ENCODE peak calls at places on chromosomes 2 and 18, in five cellular contexts. M, E, H, V and J are unnamed samples. For H3K4me1, the result is how much of the 10 kb centered on the place peaks cover.

GRCh38 chr2:168075446-168075845 is 171.9 kb downstream of the STK39 start:
- DNase-seq in H (no peak), E (no peak), M (no peak), V (no peak), J (no peak)

GRCh38 chr18:35038881-35039491 is 2.2 kb upstream of the MAPRE2 start:
- DNase-seq in E (no peak), V (no peak), H (no peak), M (no peak), J (no peak)

GRCh38 chr2:140791802-140792201 is 1339.0 kb downstream of the LRP1B start:
- DNase-seq in E (no peak), H (no peak), V (no peak), M (no peak), J (no peak)

GRCh38 chr2:108069515-108070310 is 83.4 kb downstream of the SLC5A7 start:
- DNase-seq in E (no peak), M (peak), H (no peak), V (no peak), J (no peak)

GRCh38 chr2:213934560-213934959 is 476.3 kb upstream of the VWC2L start:
- DNase-seq in E (no peak), V (no peak), H (no peak), M (peak), J (no peak)

GRCh38 chr2:112204411-112204810 is 50.4 kb downstream of the ZC3H8 start:
- DNase-seq in V (peak), E (no peak), H (no peak), M (peak), J (no peak)

GRCh38 chr2:99662761-99663341 is 173.0 kb upstream of the REV1 start:
- DNase-seq in E (no peak), M (no peak), V (no peak), H (no peak), J (no peak)

GRCh38 chr2:23859983-23860382 is 66.9 kb downstream of the ATAD2B start:
- DNase-seq in M (no peak), E (no peak), H (no peak), V (no peak), J (no peak)

GRCh38 chr2:110997646-110998045 is 123.1 kb upstream of the BCL2L11 start:
- DNase-seq in H (no peak), V (no peak), M (peak), E (no peak), J (no peak)

GRCh38 chr18:58046087-58046793 is 2.2 kb downstream of the NEDD4L start:
- DNase-seq in V (no peak), M (peak), H (no peak), E (no peak), J (no peak)

GRCh38 chr2:206422493-206422892 is 20.8 kb upstream of the ADAM23 start:
- DNase-seq in M (no peak), E (no peak), H (no peak), V (no peak), J (no peak)

GRCh38 chr2:160493227-160494028 is at the start of gene RBMS1:
- DNase-seq in M (peak), E (peak), V (no peak), H (peak), J (peak)

GRCh38 chr2:48189552-48190228 is 283.4 kb upstream of the FBXO11 start:
- DNase-seq in H (peak), M (no peak), V (no peak), E (no peak), J (peak)

GRCh38 chr2:152718909-152719645 is 657 bp downstream of the ARL6IP6 start:
- DNase-seq in M (peak), E (no peak), V (peak), H (peak), J (no peak)

GRCh38 chr18:68150976-68151375 is 563.9 kb downstream of the TMX3 start:
- DNase-seq in H (no peak), V (no peak), E (no peak), M (no peak), J (no peak)

GRCh38 chr2:74037379-74037860 is 52.7 kb downstream of the TET3 start:
- DNase-seq in H (no peak), V (no peak), M (no peak), E (no peak), J (no peak)

GRCh38 chr18:63016270-63016669 is 300.9 kb downstream of the PHLPP1 start:
- DNase-seq in V (peak), M (peak), E (peak), H (peak), J (no peak)

GRCh38 chr2:6915399-6915798 is 1.8 kb upstream of the RNF144A start:
- DNase-seq in H (no peak), E (no peak), M (peak), V (no peak), J (no peak)

GRCh38 chr2:157345647-157346389 is 20.2 kb upstream of the ERMN start:
- DNase-seq in M (peak), E (no peak), H (no peak), V (no peak), J (no peak)

GRCh38 chr2:46002507-46002883 is 294.7 kb upstream of the EPAS1 start:
- DNase-seq in M (no peak), H (no peak), E (no peak), V (no peak), J (peak)

GRCh38 chr2:233242231-233242917 is 9.1 kb upstream of the ATG16L1 start:
- DNase-seq in E (no peak), H (no peak), M (no peak), V (no peak), J (no peak)

GRCh38 chr18:35005963-35006577 is 35.1 kb upstream of the MAPRE2 start:
- DNase-seq in M (peak), V (peak), H (no peak), E (no peak), J (no peak)

GRCh38 chr18:48024891-48025660 is 94.6 kb upstream of the SMAD2 start:
- DNase-seq in M (no peak), V (no peak), E (no peak), H (no peak), J (no peak)

GRCh38 chr2:240249423-240250149 is 109.1 kb upstream of the OTOS start:
- DNase-seq in E (peak), V (no peak), M (no peak), H (no peak), J (peak)

GRCh38 chr2:85743304-85743978 is 10.3 kb upstream of the ATOH8 start:
- DNase-seq in E (no peak), V (no peak), M (no peak), H (no peak), J (no peak)

GRCh38 chr18:75321431-75321830 is 106.1 kb downstream of the SMIM21 start:
- DNase-seq in M (no peak), V (no peak), H (no peak), E (no peak), J (no peak)

GRCh38 chr2:68336192-68336591 is 16.4 kb upstream of the CNRIP1 start:
- DNase-seq in E (no peak), M (no peak), V (peak), H (no peak), J (no peak)

GRCh38 chr2:64459575-64459974 is 5.6 kb downstream of the LGALSL start:
- DNase-seq in M (no peak), H (no peak), V (no peak), E (no peak), J (no peak)

DNA sequence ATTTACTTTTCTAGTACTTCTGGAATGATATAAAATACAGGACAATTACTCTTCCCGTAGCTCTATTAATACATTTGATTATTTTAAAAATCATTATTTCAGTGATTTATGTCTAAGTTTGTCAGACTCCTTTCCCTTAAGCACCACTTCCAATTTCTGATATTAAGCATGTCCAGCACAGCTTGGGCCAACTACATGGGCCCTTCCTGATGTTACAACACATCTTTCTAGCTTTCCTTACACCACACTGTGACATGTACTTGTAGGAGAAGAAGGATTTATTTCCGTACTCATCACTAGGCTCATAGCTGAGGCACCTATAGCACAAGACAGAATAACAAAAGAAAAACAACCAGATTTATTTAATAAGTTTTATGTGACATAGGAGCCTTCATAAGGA is 134.8 kb upstream of the HNRNPA3 start:
- DNase-seq in E (no peak), H (no peak), M (no peak), V (no peak), J (no peak)
- TF ChIP-seq POLR2AphosphoS5 in E (no peak), H (peak), M (no peak), V (no peak), J (no peak)

GRCh38 chr18:49892148-49892924 is 79.0 kb upstream of the ACAA2 start:
- DNase-seq in V (peak), E (no peak), M (no peak), H (no peak), J (no peak)

GRCh38 chr18:49884959-49885358 is 71.6 kb upstream of the ACAA2 start:
- DNase-seq in M (no peak), H (no peak), E (no peak), V (no peak), J (no peak)

GRCh38 chr18:49884465-49884864 is 71.1 kb upstream of the ACAA2 start:
- DNase-seq in H (no peak), V (no peak), E (no peak), M (no peak), J (no peak)

GRCh38 chr18:49890041-49890440 is 76.7 kb upstream of the ACAA2 start:
- DNase-seq in E (no peak), H (no peak), M (no peak), V (no peak), J (no peak)

DNA sequence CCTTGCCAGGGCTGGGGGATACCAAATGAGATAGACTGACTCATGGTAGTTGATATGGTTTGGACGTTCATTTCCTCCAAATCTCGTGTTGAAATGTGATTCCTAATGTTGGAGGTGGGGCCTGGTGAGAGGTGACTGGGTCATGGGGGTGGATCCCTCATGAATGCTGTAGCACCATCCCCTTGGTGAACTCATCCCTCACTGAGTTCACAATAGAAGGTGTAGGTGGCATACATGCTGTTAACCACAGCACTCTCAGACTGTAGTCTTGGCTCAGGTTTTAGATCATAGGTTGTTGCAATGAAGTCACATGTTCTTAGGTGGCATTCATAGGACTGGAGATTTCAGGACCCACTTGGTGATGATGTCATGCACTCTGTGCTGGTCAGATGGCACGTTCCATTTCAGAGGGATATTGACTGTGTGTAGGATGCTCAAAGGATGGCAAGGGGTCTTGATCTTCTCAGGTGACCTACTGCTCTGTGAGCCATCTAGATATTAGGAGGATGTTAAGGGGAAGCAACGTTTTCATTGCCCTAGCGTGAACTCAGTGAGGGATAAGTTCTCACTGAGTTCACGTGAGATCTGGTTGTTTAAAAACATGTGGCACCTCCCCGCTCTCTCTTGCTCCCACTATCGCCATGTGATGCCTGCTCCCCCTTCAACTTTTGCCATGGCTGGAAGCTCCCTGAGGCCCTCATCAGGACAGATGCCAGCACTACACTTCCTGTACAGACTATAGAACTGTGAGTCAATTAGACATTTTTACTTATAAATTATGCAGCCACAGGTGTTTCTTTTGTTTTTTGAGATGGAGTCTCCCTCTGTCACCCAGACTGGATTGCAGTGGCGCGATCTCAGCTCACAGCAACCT is 73.8 kb upstream of the ACAA2 start:
- DNase-seq in M (peak), H (no peak), V (peak), E (no peak), J (no peak)
- TF ChIP-seq CTCF in M (peak), H (no peak), V (peak), E (no peak), J (no peak)

DNA sequence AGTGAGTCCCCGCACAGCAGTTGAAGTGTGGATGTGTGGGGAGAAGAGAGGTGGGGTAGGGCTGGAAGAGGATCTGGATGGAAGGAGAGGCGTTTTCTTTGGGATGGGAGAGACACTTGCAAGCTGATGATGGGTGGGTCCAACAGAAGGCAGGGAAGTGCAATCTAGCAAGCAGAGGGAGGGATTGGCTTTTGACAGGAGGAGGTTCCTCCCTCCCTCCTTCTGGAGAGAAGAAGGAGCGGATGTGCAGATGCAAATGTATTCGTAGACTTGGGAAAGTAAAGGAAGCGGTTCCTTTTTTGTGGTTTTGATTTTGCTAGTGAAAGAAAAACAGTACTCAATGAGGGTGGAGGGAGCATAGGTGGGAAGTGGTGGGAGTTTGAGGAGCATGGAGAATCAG is 48.9 kb downstream of the LAMA3 start:
- DNase-seq in V (no peak), M (no peak), H (no peak), E (no peak), J (no peak)
- H3K4me1 ChIP-seq in V (under half), M (under half), H (under half), E (under half), J (under half)

GRCh38 chr2:60483400-60483799 is 70.1 kb downstream of the BCL11A start:
- DNase-seq in E (no peak), H (no peak), M (no peak), V (no peak), J (no peak)
- TF ChIP-seq POLR2AphosphoS5 in E (no peak), H (no peak), M (no peak), V (no peak), J (no peak)

GRCh38 chr2:134490535-134490934 is 228.3 kb downstream of the TMEM163 start:
- DNase-seq in V (no peak), M (no peak), E (no peak), H (no peak), J (no peak)

GRCh38 chr2:134489732-134490384 is 228.9 kb downstream of the TMEM163 start:
- DNase-seq in M (peak), E (no peak), H (no peak), V (no peak), J (no peak)

GRCh38 chr2:134491022-134491421 is 227.8 kb downstream of the TMEM163 start:
- DNase-seq in E (no peak), H (no peak), V (no peak), M (no peak), J (no peak)

GRCh38 chr2:134491796-134492441 is 226.9 kb downstream of the TMEM163 start:
- DNase-seq in M (no peak), V (peak), E (no peak), H (no peak), J (no peak)

GRCh38 chr2:134493797-134494196 is 225.0 kb downstream of the TMEM163 start:
- DNase-seq in V (no peak), H (no peak), E (no peak), M (no peak), J (no peak)
- TF ChIP-seq CTCF in V (no peak), H (no peak), E (no peak), M (no peak), J (no peak)

GRCh38 chr2:236550298-236550697 is 19.3 kb upstream of the ACKR3 start:
- DNase-seq in V (no peak), E (no peak), M (no peak), H (no peak), J (no peak)

GRCh38 chr2:236552586-236552985 is 17.0 kb upstream of the ACKR3 start:
- DNase-seq in M (no peak), V (no peak), E (no peak), H (no peak), J (no peak)

GRCh38 chr2:236550701-236551465 is 18.7 kb upstream of the ACKR3 start:
- DNase-seq in M (no peak), H (no peak), E (no peak), V (no peak), J (no peak)

GRCh38 chr2:236553522-236553921 is 16.1 kb upstream of the ACKR3 start:
- DNase-seq in V (no peak), H (no peak), M (no peak), E (no peak), J (no peak)

GRCh38 chr2:236551843-236552542 is 17.6 kb upstream of the ACKR3 start:
- DNase-seq in H (no peak), E (no peak), M (peak), V (no peak), J (no peak)
- H3K4me1 ChIP-seq in H (under half), E (under half), M (under half), V (under half), J (under half)